ENCODE peak calls at places on chromosomes 2 and 18, in four cellular contexts. U is transverse colon, J is pancreas, H is aorta. D is an unnamed sample.
A peak's percentile ranks its signal among the peaks of the same experiment; 100 is the strongest.

GRCh38 chr2:220687231-220687843 is 884.8 kb downstream of the EPHA4 start:
- DNase-seq in U (peak; percentile 75), J (peak; percentile 44), H (peak; percentile 78), D (peak; percentile 72)

GRCh38 chr2:102114851-102115497 is 27.6 kb upstream of the IL1R1 start:
- DNase-seq in U (no peak), J (no peak), H (peak; percentile 67), D (peak; percentile 57)

GRCh38 chr2:170991398-170992185 is 62.5 kb downstream of the GORASP2 start:
- DNase-seq in U (no peak), J (no peak), H (no peak), D (no peak)

GRCh38 chr2:157625311-157625710 is 3.4 kb downstream of the ACVR1C start:
- DNase-seq in J (no peak), H (no peak), U (no peak), D (no peak)

GRCh38 chr2:191539068-191539467 is 138.9 kb upstream of the NABP1 start:
- DNase-seq in J (no peak), H (no peak), U (no peak), D (no peak)

GRCh38 chr18:934518-935123 is 29.9 kb downstream of the ADCYAP1 start:
- DNase-seq in U (no peak), H (no peak), J (no peak), D (no peak)

GRCh38 chr18:37662546-37663339 is 97.1 kb upstream of the CELF4 start:
- DNase-seq in U (no peak), H (no peak), J (no peak), D (no peak)

GRCh38 chr2:177392373-177393246 is at the start of gene AGPS:
- DNase-seq in H (peak; percentile 87), U (peak; percentile 86), J (peak; percentile 82), D (peak; percentile 93)

GRCh38 chr2:166140922-166141321 is 13.1 kb upstream of the SCN1A start:
- DNase-seq in J (no peak), U (no peak), H (no peak), D (no peak)

GRCh38 chr2:10389596-10389995 is 58.5 kb downstream of the ODC1 start:
- DNase-seq in J (no peak), H (no peak), U (peak; percentile 76), D (peak; percentile 5)

GRCh38 chr2:45069711-45070664 is 60.7 kb upstream of the SIX2 start:
- DNase-seq in J (no peak), U (no peak), H (no peak), D (no peak)

GRCh38 chr2:145352499-145352898 is 832.6 kb upstream of the ZEB2 start:
- DNase-seq in J (no peak), H (no peak), U (no peak), D (no peak)

GRCh38 chr2:173623411-173624076 is 268.9 kb downstream of the CDCA7 start:
- DNase-seq in J (no peak), H (no peak), U (no peak), D (no peak)

GRCh38 chr2:217944366-217944765 is 58.4 kb downstream of the TNS1 start:
- DNase-seq in U (no peak), H (no peak), J (no peak), D (no peak)

GRCh38 chr2:138503087-138503442 is 1.5 kb downstream of the SPOPL start:
- DNase-seq in H (no peak), J (no peak), U (no peak), D (no peak)

GRCh38 chr2:30612371-30612770 is 165.3 kb downstream of the LCLAT1 start:
- DNase-seq in U (no peak), J (no peak), H (no peak), D (no peak)

GRCh38 chr2:216679658-216680024 is 15.7 kb downstream of the IGFBP5 start:
- DNase-seq in U (no peak), H (peak; percentile 85), J (no peak), D (peak; percentile 91)

GRCh38 chr2:16043627-16044026 is 103.3 kb downstream of the MYCN start:
- DNase-seq in H (no peak), J (no peak), U (no peak), D (no peak)

GRCh38 chr2:12321017-12321641 is 395.6 kb upstream of the TRIB2 start:
- DNase-seq in H (peak; percentile 82), U (no peak), J (peak; percentile 19), D (peak; percentile 67)

GRCh38 chr2:153808675-153809074 is 63.0 kb upstream of the GALNT13 start:
- DNase-seq in H (no peak), U (no peak), J (no peak), D (no peak)

GRCh38 chr2:238999290-238999741 is 151.4 kb downstream of the TWIST2 start:
- DNase-seq in U (no peak), J (no peak), H (no peak), D (peak; percentile 51)

GRCh38 chr2:174873457-174873856 is 109.2 kb upstream of the CHRNA1 start:
- DNase-seq in U (no peak), H (no peak), J (no peak), D (no peak)

GRCh38 chr2:135174049-135174801 is 122.1 kb downstream of the RAB3GAP1 start:
- DNase-seq in H (no peak), U (no peak), J (no peak), D (no peak)

GRCh38 chr2:195595825-195596224 is 61.2 kb upstream of the SLC39A10 start:
- DNase-seq in U (no peak), J (no peak), H (no peak), D (no peak)

GRCh38 chr2:61205132-61205531 is 43.1 kb downstream of the C2orf74 start:
- DNase-seq in J (no peak), H (no peak), U (no peak), D (no peak)

GRCh38 chr18:56233595-56233994 is 404.8 kb downstream of the TXNL1 start:
- DNase-seq in J (no peak), U (no peak), H (peak; percentile 48), D (peak; percentile 62)

GRCh38 chr2:26244479-26245230 is at the start of the genes HADHA and HADHB:
- DNase-seq in U (peak; percentile 94), J (peak; percentile 89), H (peak; percentile 93), D (peak; percentile 96)

GRCh38 chr18:55503167-55503820 is 84.7 kb downstream of the TCF4 start:
- DNase-seq in J (no peak), H (no peak), U (no peak), D (no peak)

GRCh38 chr2:49360051-49360767 is 205.9 kb upstream of the FSHR start:
- DNase-seq in H (no peak), U (no peak), J (no peak), D (no peak)

GRCh38 chr2:173959358-173959884 is 5.8 kb downstream of the SP3 start:
- DNase-seq in J (no peak), H (no peak), U (no peak), D (no peak)

GRCh38 chr2:167843203-167843602 is 404.2 kb downstream of the STK39 start:
- DNase-seq in U (no peak), H (no peak), J (no peak), D (no peak)

DNA sequence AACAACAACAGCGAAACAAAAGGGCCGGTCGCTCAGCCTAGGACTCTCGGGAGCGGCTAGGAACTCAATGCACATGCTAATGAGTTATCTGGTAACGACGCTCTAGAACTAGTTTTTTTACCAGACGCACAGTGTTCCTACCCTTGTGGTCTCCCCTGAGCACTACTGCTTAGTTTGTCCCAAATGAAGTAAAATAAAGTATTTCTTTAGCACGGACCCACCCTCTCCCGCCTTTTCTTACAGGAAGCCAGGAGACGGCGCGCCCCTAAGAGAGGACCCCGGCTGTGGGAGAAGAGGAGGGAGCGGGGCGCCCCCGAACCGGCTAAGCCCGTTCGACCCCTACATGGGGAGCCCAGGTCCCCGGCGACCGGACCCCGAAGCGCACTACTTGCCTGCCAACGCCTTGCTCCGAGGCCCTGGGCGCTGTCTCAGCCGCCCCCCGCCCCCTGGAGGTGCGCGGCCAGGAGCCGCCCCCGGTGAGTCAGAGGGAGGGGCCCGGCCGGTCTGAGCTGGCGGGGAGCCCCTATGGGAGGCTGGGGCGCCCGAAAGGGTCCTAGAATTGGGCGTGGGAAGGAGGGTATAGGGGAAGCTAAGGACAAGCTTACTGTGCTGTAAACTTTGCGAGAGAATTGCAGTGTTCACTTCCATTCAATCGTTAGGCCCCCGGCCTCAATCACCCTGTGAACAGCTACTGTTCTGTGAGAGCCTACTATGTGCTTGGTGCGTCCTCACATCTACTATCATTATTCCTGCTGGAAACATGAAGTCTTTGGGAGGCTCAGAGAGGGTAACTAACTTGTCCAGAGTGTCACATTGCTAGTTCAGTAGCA is 3.6 kb upstream of the CAPG start:
- DNase-seq in U (peak; percentile 76), J (no peak), H (peak; percentile 73), D (peak; percentile 69)
- H3K4me1 ChIP-seq in U (peaks cover 8% of the 10 kb centered on the region), J (peaks cover under 1% of the 10 kb centered on the region), H (no peaks in the 10 kb centered on the region), D (peaks cover 3% of the 10 kb centered on the region)

GRCh38 chr2:120225549-120226065 is 2.4 kb upstream of the TMEM185B start:
- DNase-seq in J (no peak), H (no peak), U (no peak), D (no peak)

GRCh38 chr2:120224256-120224655 is 1.1 kb upstream of the TMEM185B start:
- DNase-seq in H (no peak), U (peak; percentile 8), J (no peak), D (no peak)

GRCh38 chr2:120223034-120223912 is at the start of gene TMEM185B:
- DNase-seq in J (peak; percentile 89), U (peak; percentile 95), H (peak; percentile 92), D (peak; percentile 97)

GRCh38 chr2:120226296-120226695 is 3.1 kb upstream of the TMEM185B start:
- DNase-seq in U (peak; percentile 4), J (no peak), H (no peak), D (no peak)

DNA sequence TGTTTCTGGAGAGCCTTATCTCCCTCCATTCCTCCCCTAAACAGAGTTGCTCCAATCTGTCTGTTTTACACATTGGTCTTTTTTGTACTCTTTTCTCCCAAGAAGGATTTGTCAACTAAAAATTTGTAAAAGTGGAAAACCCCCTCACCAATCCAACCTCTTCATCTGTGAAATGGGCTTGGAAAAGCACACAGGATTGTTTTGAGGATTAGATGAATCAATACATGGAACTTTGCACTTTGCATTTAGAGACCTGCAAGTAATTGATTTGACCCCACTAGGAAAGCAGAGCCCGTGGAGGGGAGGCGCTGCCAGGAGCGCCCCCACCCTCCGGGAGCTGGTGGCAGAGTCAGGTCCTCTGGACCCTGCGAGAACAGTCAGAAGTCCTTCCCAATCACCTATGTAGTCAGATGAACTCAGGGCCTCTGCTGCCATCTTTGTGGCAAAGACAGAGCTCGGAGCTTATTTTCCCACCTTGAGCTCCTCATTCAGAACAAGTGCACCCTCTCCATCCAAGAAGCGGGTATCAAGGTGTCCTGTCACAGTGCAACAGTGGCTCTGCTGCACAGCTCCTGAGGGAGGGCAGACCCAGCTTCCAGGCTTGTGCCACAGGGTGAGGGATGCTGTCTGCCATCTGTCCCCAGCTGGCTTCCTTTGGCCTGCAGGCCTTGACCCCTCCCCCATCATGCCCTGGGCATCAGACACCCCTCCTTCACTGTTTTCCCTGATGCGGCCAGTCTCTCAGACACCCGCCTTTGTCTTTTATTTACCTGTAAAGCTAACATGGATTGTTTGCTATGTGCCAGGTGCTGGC is 1.7 kb upstream of the TMEM185B start:
- DNase-seq in J (no peak), U (peak; percentile 14), H (no peak), D (no peak)
- H3K4me1 ChIP-seq in J (peaks cover 6% of the 10 kb centered on the region), U (peaks cover 8% of the 10 kb centered on the region), H (no peaks in the 10 kb centered on the region), D (no peaks in the 10 kb centered on the region)

GRCh38 chr2:18959200-18959599 is 369.8 kb upstream of the NT5C1B start:
- DNase-seq in H (no peak), J (no peak), U (no peak), D (no peak)
- H3K4me1 ChIP-seq in H (no peaks in the 10 kb centered on the region), J (no peaks in the 10 kb centered on the region), U (no peaks in the 10 kb centered on the region), D (no peaks in the 10 kb centered on the region)

GRCh38 chr2:230935132-230935435 is 10.0 kb upstream of the GPR55 start:
- DNase-seq in J (no peak), H (no peak), U (no peak), D (no peak)
- H3K4me1 ChIP-seq in J (no peaks in the 10 kb centered on the region), H (no peaks in the 10 kb centered on the region), U (no peaks in the 10 kb centered on the region), D (peaks cover 5% of the 10 kb centered on the region)